ENCODE peak calls at places on chromosomes 7 and 10, in nine cellular contexts. One of them, this sample, is unnamed.

GRCh38 chr10:80186364-80187012 is 18.8 kb downstream of the ANXA11 start:
- DNase-seq in Panc1: no peak
- DNase-seq in brain microvascular endothelial cell: no peak
- DNase-seq in PC-3: no peak
- DNase-seq in lower lobe of right lung: peak
- DNase-seq in BE2C: peak
- DNase-seq in adrenal gland: no peak
- DNase-seq in fibroblast of lung: no peak
- DNase-seq in lower leg skin: no peak
- DNase-seq in this sample: peak

GRCh38 chr10:17644485-17644964 is 574 bp downstream of the STAM start:
- DNase-seq in PC-3: no peak
- DNase-seq in adrenal gland: no peak
- DNase-seq in Panc1: no peak
- DNase-seq in BE2C: peak
- DNase-seq in fibroblast of lung: peak
- DNase-seq in brain microvascular endothelial cell: peak
- DNase-seq in lower leg skin: no peak
- DNase-seq in lower lobe of right lung: no peak
- DNase-seq in this sample: peak

GRCh38 chr7:24466109-24466768 is 107.0 kb upstream of the PALS2 start:
- DNase-seq in PC-3: no peak
- DNase-seq in Panc1: no peak
- DNase-seq in brain microvascular endothelial cell: no peak
- DNase-seq in BE2C: no peak
- DNase-seq in adrenal gland: no peak
- DNase-seq in lower leg skin: no peak
- DNase-seq in fibroblast of lung: no peak
- DNase-seq in lower lobe of right lung: no peak
- DNase-seq in this sample: no peak

GRCh38 chr7:73885975-73886798 is 25.2 kb downstream of the TMEM270 start:
- DNase-seq in lower leg skin: no peak
- DNase-seq in lower lobe of right lung: no peak
- DNase-seq in fibroblast of lung: peak
- DNase-seq in adrenal gland: no peak
- DNase-seq in PC-3: no peak
- DNase-seq in Panc1: no peak
- DNase-seq in brain microvascular endothelial cell: peak
- DNase-seq in BE2C: no peak
- DNase-seq in this sample: peak

GRCh38 chr7:96084880-96085551 is 236.9 kb downstream of the SLC25A13 start:
- DNase-seq in BE2C: no peak
- DNase-seq in PC-3: peak
- DNase-seq in lower lobe of right lung: no peak
- DNase-seq in brain microvascular endothelial cell: peak
- DNase-seq in adrenal gland: no peak
- DNase-seq in lower leg skin: no peak
- DNase-seq in Panc1: peak
- DNase-seq in fibroblast of lung: peak
- DNase-seq in this sample: peak

GRCh38 chr10:13724484-13724883 is 137.7 kb downstream of the PRPF18 start:
- DNase-seq in lower leg skin: no peak
- DNase-seq in lower lobe of right lung: no peak
- DNase-seq in PC-3: no peak
- DNase-seq in brain microvascular endothelial cell: no peak
- DNase-seq in adrenal gland: no peak
- DNase-seq in fibroblast of lung: peak
- DNase-seq in Panc1: no peak
- DNase-seq in BE2C: no peak
- DNase-seq in this sample: peak

GRCh38 chr10:13528138-13528874 is 508 bp downstream of the BEND7 start:
- DNase-seq in brain microvascular endothelial cell: no peak
- DNase-seq in adrenal gland: peak
- DNase-seq in lower leg skin: no peak
- DNase-seq in fibroblast of lung: no peak
- DNase-seq in lower lobe of right lung: no peak
- DNase-seq in PC-3: no peak
- DNase-seq in Panc1: no peak
- DNase-seq in BE2C: peak
- DNase-seq in this sample: no peak

GRCh38 chr7:71752171-71752935 is 620.4 kb downstream of the GALNT17 start:
- DNase-seq in lower lobe of right lung: peak
- DNase-seq in fibroblast of lung: peak
- DNase-seq in PC-3: peak
- DNase-seq in Panc1: no peak
- DNase-seq in BE2C: peak
- DNase-seq in lower leg skin: no peak
- DNase-seq in brain microvascular endothelial cell: peak
- DNase-seq in adrenal gland: peak
- DNase-seq in this sample: no peak

GRCh38 chr7:13276977-13277376 is 589.5 kb downstream of the ARL4A start:
- DNase-seq in fibroblast of lung: peak
- DNase-seq in lower leg skin: no peak
- DNase-seq in BE2C: no peak
- DNase-seq in brain microvascular endothelial cell: no peak
- DNase-seq in Panc1: no peak
- DNase-seq in adrenal gland: no peak
- DNase-seq in PC-3: peak
- DNase-seq in lower lobe of right lung: no peak
- DNase-seq in this sample: peak

GRCh38 chr7:48173313-48173712 is 2.1 kb downstream of the ABCA13 start:
- DNase-seq in brain microvascular endothelial cell: no peak
- DNase-seq in Panc1: no peak
- DNase-seq in lower leg skin: no peak
- DNase-seq in lower lobe of right lung: no peak
- DNase-seq in fibroblast of lung: no peak
- DNase-seq in adrenal gland: no peak
- DNase-seq in PC-3: peak
- DNase-seq in BE2C: no peak
- DNase-seq in this sample: no peak

GRCh38 chr10:28331821-28332220 is 29.0 kb upstream of the MPP7 start:
- DNase-seq in BE2C: no peak
- DNase-seq in brain microvascular endothelial cell: peak
- DNase-seq in PC-3: peak
- DNase-seq in adrenal gland: no peak
- DNase-seq in lower lobe of right lung: no peak
- DNase-seq in Panc1: no peak
- DNase-seq in fibroblast of lung: peak
- DNase-seq in lower leg skin: no peak
- DNase-seq in this sample: peak

GRCh38 chr7:123769371-123769770 is 20.6 kb upstream of the WASL start:
- DNase-seq in BE2C: no peak
- DNase-seq in adrenal gland: peak
- DNase-seq in Panc1: peak
- DNase-seq in lower leg skin: no peak
- DNase-seq in PC-3: peak
- DNase-seq in brain microvascular endothelial cell: peak
- DNase-seq in lower lobe of right lung: no peak
- DNase-seq in fibroblast of lung: peak
- DNase-seq in this sample: peak

GRCh38 chr7:69982197-69982596 is 383.9 kb downstream of the AUTS2 start:
- DNase-seq in PC-3: no peak
- DNase-seq in brain microvascular endothelial cell: peak
- DNase-seq in adrenal gland: no peak
- DNase-seq in BE2C: no peak
- DNase-seq in lower leg skin: no peak
- DNase-seq in lower lobe of right lung: no peak
- DNase-seq in fibroblast of lung: no peak
- DNase-seq in Panc1: no peak
- DNase-seq in this sample: no peak

GRCh38 chr7:130143986-130144618 is 61.1 kb downstream of the TMEM209 start:
- DNase-seq in BE2C: no peak
- DNase-seq in lower leg skin: no peak
- DNase-seq in PC-3: no peak
- DNase-seq in fibroblast of lung: no peak
- DNase-seq in adrenal gland: no peak
- DNase-seq in lower lobe of right lung: no peak
- DNase-seq in brain microvascular endothelial cell: no peak
- DNase-seq in Panc1: no peak
- DNase-seq in this sample: no peak

GRCh38 chr10:53598914-53599313 is 826.3 kb upstream of the MBL2 start:
- DNase-seq in adrenal gland: no peak
- DNase-seq in Panc1: no peak
- DNase-seq in BE2C: no peak
- DNase-seq in lower lobe of right lung: no peak
- DNase-seq in PC-3: peak
- DNase-seq in lower leg skin: no peak
- DNase-seq in fibroblast of lung: no peak
- DNase-seq in brain microvascular endothelial cell: no peak
- DNase-seq in this sample: no peak

GRCh38 chr10:86060386-86061280 is 306.0 kb downstream of the GRID1 start:
- DNase-seq in fibroblast of lung: no peak
- DNase-seq in lower lobe of right lung: no peak
- DNase-seq in Panc1: no peak
- DNase-seq in PC-3: no peak
- DNase-seq in adrenal gland: no peak
- DNase-seq in BE2C: no peak
- DNase-seq in lower leg skin: no peak
- DNase-seq in brain microvascular endothelial cell: no peak
- DNase-seq in this sample: no peak

GRCh38 chr10:110498982-110499795 is 1.5 kb downstream of the DUSP5 start:
- DNase-seq in fibroblast of lung: peak
- DNase-seq in Panc1: no peak
- DNase-seq in PC-3: peak
- DNase-seq in BE2C: peak
- DNase-seq in lower lobe of right lung: no peak
- DNase-seq in lower leg skin: peak
- DNase-seq in brain microvascular endothelial cell: no peak
- DNase-seq in adrenal gland: peak
- DNase-seq in this sample: peak

GRCh38 chr10:46070749-46071148 is 24.7 kb upstream of the MSMB start:
- DNase-seq in brain microvascular endothelial cell: no peak
- DNase-seq in BE2C: no peak
- DNase-seq in lower lobe of right lung: no peak
- DNase-seq in adrenal gland: no peak
- DNase-seq in lower leg skin: no peak
- DNase-seq in Panc1: no peak
- DNase-seq in PC-3: no peak
- DNase-seq in fibroblast of lung: no peak
- DNase-seq in this sample: no peak

GRCh38 chr10:129120441-129120840 is 346.6 kb upstream of the MGMT start:
- DNase-seq in brain microvascular endothelial cell: no peak
- DNase-seq in Panc1: no peak
- DNase-seq in lower lobe of right lung: no peak
- DNase-seq in PC-3: no peak
- DNase-seq in lower leg skin: no peak
- DNase-seq in adrenal gland: no peak
- DNase-seq in BE2C: no peak
- DNase-seq in fibroblast of lung: no peak
- DNase-seq in this sample: no peak

DNA sequence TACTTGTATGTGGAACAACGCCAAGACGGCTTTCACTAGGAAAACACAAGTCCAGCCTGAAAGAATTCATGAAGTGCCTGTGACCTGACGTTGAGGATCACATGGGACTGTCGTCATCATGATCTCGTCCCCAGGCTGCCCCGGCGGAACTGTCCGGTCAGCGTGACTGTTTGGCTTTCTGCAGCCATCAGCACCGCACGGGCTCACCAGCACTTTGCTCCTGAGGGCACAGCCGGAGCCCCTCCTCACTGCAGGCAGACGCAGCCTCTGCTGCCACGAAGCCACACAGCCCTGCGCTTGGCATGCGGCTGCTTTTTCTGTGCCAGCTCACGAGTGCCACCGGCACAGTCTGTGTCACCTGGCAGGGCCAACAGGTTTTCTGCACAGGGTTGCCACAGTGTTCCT is 9.4 kb upstream of the GET4 start:
- DNase-seq in Panc1: no peak
- DNase-seq in PC-3: no peak
- DNase-seq in lower lobe of right lung: no peak
- DNase-seq in brain microvascular endothelial cell: peak
- DNase-seq in adrenal gland: no peak
- DNase-seq in lower leg skin: peak
- DNase-seq in fibroblast of lung: peak
- DNase-seq in BE2C: no peak
- DNase-seq in this sample: peak
- TF ChIP-seq CTCF in Panc1: no peak
- TF ChIP-seq CTCF in PC-3: no peak
- TF ChIP-seq CTCF in lower lobe of right lung: no peak
- TF ChIP-seq CTCF in brain microvascular endothelial cell: no peak
- TF ChIP-seq CTCF in adrenal gland: no peak
- TF ChIP-seq CTCF in lower leg skin: no peak
- TF ChIP-seq CTCF in fibroblast of lung: no peak
- TF ChIP-seq CTCF in BE2C: no peak
- TF ChIP-seq CTCF in this sample: no peak

DNA sequence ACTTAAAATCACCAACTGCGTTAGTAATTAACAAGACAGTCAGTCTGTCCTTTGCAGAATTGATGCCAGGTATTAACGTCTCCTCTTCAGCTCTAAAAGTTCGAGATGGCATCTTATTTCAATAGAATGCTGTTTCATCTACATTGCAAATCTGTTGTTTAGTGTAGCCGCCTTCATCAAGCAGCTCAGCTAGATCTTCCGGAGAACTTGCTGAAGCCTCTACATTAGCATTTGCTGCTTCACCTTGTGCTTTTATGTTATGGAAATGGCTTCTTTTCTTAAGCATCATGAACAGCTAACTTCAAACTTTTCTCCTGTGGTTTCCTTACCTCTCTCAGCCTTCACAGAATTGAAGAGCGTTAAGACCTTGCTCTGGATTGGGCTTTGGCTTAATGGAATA is 95.5 kb upstream of the FAM20C start:
- DNase-seq in brain microvascular endothelial cell: no peak
- DNase-seq in PC-3: no peak
- DNase-seq in Panc1: no peak
- DNase-seq in lower lobe of right lung: no peak
- DNase-seq in adrenal gland: no peak
- DNase-seq in fibroblast of lung: no peak
- DNase-seq in lower leg skin: no peak
- DNase-seq in BE2C: no peak
- DNase-seq in this sample: no peak
- H3K4me3 ChIP-seq in brain microvascular endothelial cell: no peak
- H3K4me3 ChIP-seq in PC-3: no peak
- H3K4me3 ChIP-seq in Panc1: no peak
- H3K4me3 ChIP-seq in lower lobe of right lung: no peak
- H3K4me3 ChIP-seq in adrenal gland: no peak
- H3K4me3 ChIP-seq in fibroblast of lung: no peak
- H3K4me3 ChIP-seq in lower leg skin: no peak
- H3K4me3 ChIP-seq in BE2C: no peak
- H3K4me3 ChIP-seq in this sample: no peak

DNA sequence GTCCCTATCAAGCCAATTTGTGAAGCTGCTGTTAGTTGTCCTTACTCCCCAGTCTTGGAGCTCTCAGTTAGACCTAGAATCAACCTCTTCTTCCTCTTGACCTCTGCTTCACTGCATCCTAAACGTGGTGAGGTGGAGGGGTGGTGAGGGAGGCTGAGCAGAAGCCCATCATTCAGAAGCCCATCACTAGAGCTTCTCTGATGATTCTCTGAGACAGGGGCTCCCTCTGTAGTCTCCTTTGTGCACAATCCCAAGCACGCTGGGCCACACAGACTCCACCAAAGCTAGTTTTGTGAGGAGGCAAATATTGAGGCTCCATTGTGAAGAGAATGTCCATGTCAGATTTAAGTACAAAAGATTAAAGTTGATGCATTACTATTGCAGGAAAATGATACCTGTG is 163.8 kb upstream of the PRSS1 start:
- DNase-seq in PC-3: no peak
- DNase-seq in fibroblast of lung: no peak
- DNase-seq in Panc1: no peak
- DNase-seq in BE2C: no peak
- DNase-seq in brain microvascular endothelial cell: peak
- DNase-seq in adrenal gland: no peak
- DNase-seq in lower leg skin: no peak
- DNase-seq in lower lobe of right lung: no peak
- DNase-seq in this sample: no peak
- TF ChIP-seq CTCF in PC-3: peak
- TF ChIP-seq CTCF in fibroblast of lung: peak
- TF ChIP-seq CTCF in Panc1: peak
- TF ChIP-seq CTCF in BE2C: no peak
- TF ChIP-seq CTCF in brain microvascular endothelial cell: peak
- TF ChIP-seq CTCF in adrenal gland: no peak
- TF ChIP-seq CTCF in lower leg skin: no peak
- TF ChIP-seq CTCF in lower lobe of right lung: no peak
- TF ChIP-seq CTCF in this sample: peak

GRCh38 chr7:44105832-44106231 is 1.7 kb downstream of the AEBP1 start:
- DNase-seq in brain microvascular endothelial cell: no peak
- DNase-seq in PC-3: no peak
- DNase-seq in BE2C: no peak
- DNase-seq in fibroblast of lung: no peak
- DNase-seq in adrenal gland: no peak
- DNase-seq in lower leg skin: no peak
- DNase-seq in Panc1: no peak
- DNase-seq in lower lobe of right lung: no peak
- DNase-seq in this sample: no peak
- H3K4me3 ChIP-seq in brain microvascular endothelial cell: peak
- H3K4me3 ChIP-seq in PC-3: no peak
- H3K4me3 ChIP-seq in BE2C: no peak
- H3K4me3 ChIP-seq in fibroblast of lung: peak
- H3K4me3 ChIP-seq in adrenal gland: no peak
- H3K4me3 ChIP-seq in lower leg skin: no peak
- H3K4me3 ChIP-seq in Panc1: no peak
- H3K4me3 ChIP-seq in lower lobe of right lung: peak
- H3K4me3 ChIP-seq in this sample: peak

This sample was measured in fibroblast of the aortic adventitia.